ENCODE peak calls at places on chromosomes 5 and 9, in eight cellular contexts. One of them, this sample, is unnamed.

GRCh38 chr9:132582786-132583583 is 579 bp downstream of the BARHL1 start:
- DNase-seq in left lung: no peak
- DNase-seq in Peyer's patch: no peak
- DNase-seq in retinal pigment epithelial cell: no peak
- DNase-seq in GM13977: no peak
- DNase-seq in lower leg skin: no peak
- DNase-seq in CD4-positive, alpha-beta T cell: no peak
- DNase-seq in cardiac muscle cell: no peak
- DNase-seq in this sample: no peak

GRCh38 chr5:102617857-102618187 is 119.0 kb upstream of the SLCO6A1 start:
- DNase-seq in left lung: no peak
- DNase-seq in Peyer's patch: no peak
- DNase-seq in retinal pigment epithelial cell: no peak
- DNase-seq in GM13977: no peak
- DNase-seq in lower leg skin: no peak
- DNase-seq in CD4-positive, alpha-beta T cell: no peak
- DNase-seq in cardiac muscle cell: no peak
- DNase-seq in this sample: no peak

GRCh38 chr9:2583308-2584013 is 38.1 kb upstream of the VLDLR start:
- DNase-seq in left lung: no peak
- DNase-seq in Peyer's patch: no peak
- DNase-seq in retinal pigment epithelial cell: no peak
- DNase-seq in GM13977: no peak
- DNase-seq in lower leg skin: no peak
- DNase-seq in CD4-positive, alpha-beta T cell: no peak
- DNase-seq in cardiac muscle cell: no peak
- DNase-seq in this sample: no peak

GRCh38 chr9:61665330-61665751 is 475.5 kb downstream of the SPATA31A7 start:
- DNase-seq in left lung: no peak
- DNase-seq in Peyer's patch: peak
- DNase-seq in retinal pigment epithelial cell: no peak
- DNase-seq in GM13977: no peak
- DNase-seq in lower leg skin: no peak
- DNase-seq in CD4-positive, alpha-beta T cell: no peak
- DNase-seq in cardiac muscle cell: no peak
- DNase-seq in this sample: no peak

GRCh38 chr9:33489070-33489469 is 15.3 kb upstream of the NOL6 start:
- DNase-seq in left lung: no peak
- DNase-seq in Peyer's patch: no peak
- DNase-seq in retinal pigment epithelial cell: no peak
- DNase-seq in GM13977: no peak
- DNase-seq in lower leg skin: no peak
- DNase-seq in CD4-positive, alpha-beta T cell: no peak
- DNase-seq in cardiac muscle cell: no peak
- DNase-seq in this sample: no peak

GRCh38 chr5:124906339-124907097 is 160.1 kb upstream of the ZNF608 start:
- DNase-seq in left lung: no peak
- DNase-seq in Peyer's patch: peak
- DNase-seq in retinal pigment epithelial cell: peak
- DNase-seq in GM13977: no peak
- DNase-seq in lower leg skin: peak
- DNase-seq in CD4-positive, alpha-beta T cell: no peak
- DNase-seq in cardiac muscle cell: peak
- DNase-seq in this sample: no peak

GRCh38 chr5:117337064-117337749 is 762.6 kb upstream of the SEMA6A start:
- DNase-seq in left lung: no peak
- DNase-seq in Peyer's patch: no peak
- DNase-seq in retinal pigment epithelial cell: no peak
- DNase-seq in GM13977: no peak
- DNase-seq in lower leg skin: no peak
- DNase-seq in CD4-positive, alpha-beta T cell: no peak
- DNase-seq in cardiac muscle cell: no peak
- DNase-seq in this sample: no peak

GRCh38 chr9:114923918-114924317 is 6.5 kb downstream of the TNFSF8 start:
- DNase-seq in left lung: no peak
- DNase-seq in Peyer's patch: no peak
- DNase-seq in retinal pigment epithelial cell: no peak
- DNase-seq in GM13977: no peak
- DNase-seq in lower leg skin: no peak
- DNase-seq in CD4-positive, alpha-beta T cell: no peak
- DNase-seq in cardiac muscle cell: no peak
- DNase-seq in this sample: no peak

GRCh38 chr5:179307006-179307800 is 38.1 kb downstream of the ADAMTS2 start:
- DNase-seq in left lung: peak
- DNase-seq in Peyer's patch: no peak
- DNase-seq in retinal pigment epithelial cell: no peak
- DNase-seq in GM13977: no peak
- DNase-seq in lower leg skin: no peak
- DNase-seq in CD4-positive, alpha-beta T cell: no peak
- DNase-seq in cardiac muscle cell: no peak
- DNase-seq in this sample: no peak

GRCh38 chr5:134466241-134467069 is 54.8 kb upstream of the CDKN2AIPNL start:
- DNase-seq in left lung: peak
- DNase-seq in Peyer's patch: peak
- DNase-seq in retinal pigment epithelial cell: no peak
- DNase-seq in GM13977: peak
- DNase-seq in lower leg skin: peak
- DNase-seq in CD4-positive, alpha-beta T cell: peak
- DNase-seq in cardiac muscle cell: peak
- DNase-seq in this sample: peak

GRCh38 chr9:118577121-118577520 is 792.1 kb downstream of the BRINP1 start:
- DNase-seq in left lung: no peak
- DNase-seq in Peyer's patch: no peak
- DNase-seq in retinal pigment epithelial cell: no peak
- DNase-seq in GM13977: no peak
- DNase-seq in lower leg skin: no peak
- DNase-seq in CD4-positive, alpha-beta T cell: no peak
- DNase-seq in cardiac muscle cell: no peak
- DNase-seq in this sample: no peak

DNA sequence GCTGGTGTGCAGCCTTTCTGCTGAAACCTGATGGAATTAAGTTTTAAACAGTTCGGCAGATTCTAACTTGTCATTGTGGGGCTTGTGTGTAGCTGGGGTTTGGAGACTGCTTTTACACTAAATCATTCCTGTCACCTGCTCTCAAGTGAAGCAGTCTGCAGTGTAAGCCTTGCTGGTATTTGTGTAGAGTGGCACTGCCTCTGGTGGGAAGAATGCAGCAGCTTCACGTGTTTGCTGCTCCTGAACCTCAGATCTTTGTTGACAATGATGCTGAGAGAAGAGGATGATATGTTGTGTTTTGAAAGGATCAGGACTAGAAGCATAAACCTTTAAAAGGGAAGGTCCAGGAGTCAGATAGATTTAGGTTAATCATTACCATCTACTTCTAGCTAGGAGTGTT is 88.1 kb downstream of the KDM4C start:
- DNase-seq in left lung: no peak
- DNase-seq in Peyer's patch: no peak
- DNase-seq in retinal pigment epithelial cell: peak
- DNase-seq in GM13977: no peak
- DNase-seq in lower leg skin: no peak
- DNase-seq in CD4-positive, alpha-beta T cell: no peak
- DNase-seq in cardiac muscle cell: peak
- DNase-seq in this sample: no peak
- TF ChIP-seq CTCF in left lung: no peak
- TF ChIP-seq CTCF in Peyer's patch: no peak
- TF ChIP-seq CTCF in retinal pigment epithelial cell: peak
- TF ChIP-seq CTCF in GM13977: no peak
- TF ChIP-seq CTCF in lower leg skin: no peak
- TF ChIP-seq CTCF in CD4-positive, alpha-beta T cell: no peak
- TF ChIP-seq CTCF in cardiac muscle cell: peak
- TF ChIP-seq CTCF in this sample: no peak

GRCh38 chr5:76209297-76209696 is 126.1 kb downstream of the SV2C start:
- DNase-seq in left lung: no peak
- DNase-seq in Peyer's patch: no peak
- DNase-seq in retinal pigment epithelial cell: no peak
- DNase-seq in GM13977: no peak
- DNase-seq in lower leg skin: no peak
- DNase-seq in CD4-positive, alpha-beta T cell: no peak
- DNase-seq in cardiac muscle cell: no peak
- DNase-seq in this sample: no peak
- TF ChIP-seq CTCF in left lung: no peak
- TF ChIP-seq CTCF in Peyer's patch: no peak
- TF ChIP-seq CTCF in retinal pigment epithelial cell: no peak
- TF ChIP-seq CTCF in GM13977: peak
- TF ChIP-seq CTCF in lower leg skin: no peak
- TF ChIP-seq CTCF in CD4-positive, alpha-beta T cell: no peak
- TF ChIP-seq CTCF in cardiac muscle cell: no peak
- TF ChIP-seq CTCF in this sample: no peak

DNA sequence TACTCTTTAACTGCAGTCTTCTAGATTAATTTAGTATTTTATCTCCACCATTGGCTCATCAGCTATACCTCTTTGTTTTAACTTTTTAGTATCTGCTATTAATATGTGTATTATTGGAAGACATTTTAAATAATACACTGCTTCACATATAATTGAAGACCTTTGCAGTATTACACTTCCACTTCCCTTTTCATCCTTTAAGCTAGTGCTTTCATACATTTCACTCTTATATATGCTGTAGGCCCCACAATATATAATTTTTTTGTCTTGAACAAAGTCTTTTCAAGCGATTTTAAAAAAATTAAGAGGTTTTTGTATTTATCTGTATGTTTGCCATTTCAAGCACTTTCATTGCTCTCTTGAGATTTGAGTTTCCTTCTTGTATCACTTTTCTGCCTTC is 8.6 kb upstream of the LPCAT1 start:
- DNase-seq in left lung: no peak
- DNase-seq in Peyer's patch: no peak
- DNase-seq in retinal pigment epithelial cell: no peak
- DNase-seq in GM13977: no peak
- DNase-seq in lower leg skin: no peak
- DNase-seq in CD4-positive, alpha-beta T cell: no peak
- DNase-seq in cardiac muscle cell: no peak
- DNase-seq in this sample: no peak
- TF ChIP-seq CTCF in left lung: no peak
- TF ChIP-seq CTCF in Peyer's patch: no peak
- TF ChIP-seq CTCF in retinal pigment epithelial cell: no peak
- TF ChIP-seq CTCF in GM13977: no peak
- TF ChIP-seq CTCF in lower leg skin: no peak
- TF ChIP-seq CTCF in CD4-positive, alpha-beta T cell: no peak
- TF ChIP-seq CTCF in cardiac muscle cell: no peak
- TF ChIP-seq CTCF in this sample: no peak

DNA sequence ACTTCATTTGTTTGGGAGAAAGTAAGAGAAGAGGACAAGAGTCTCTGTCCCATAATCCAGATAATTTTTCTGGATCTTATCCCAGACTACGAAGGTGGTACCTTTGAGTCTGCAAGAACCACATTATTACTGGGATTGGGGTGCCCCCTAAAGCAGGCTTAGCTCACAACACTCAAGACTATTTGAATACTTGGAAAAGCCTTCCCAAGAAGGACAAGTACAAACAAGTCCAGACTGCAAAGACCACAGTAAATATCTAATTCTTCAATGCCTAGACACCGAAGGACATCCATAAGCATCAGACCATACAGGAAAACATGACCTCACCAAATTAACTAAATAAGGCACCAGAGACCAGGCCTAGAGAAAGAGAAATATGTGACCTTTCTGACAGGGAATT is 40.2 kb upstream of the TMED7 start:
- DNase-seq in left lung: no peak
- DNase-seq in Peyer's patch: no peak
- DNase-seq in retinal pigment epithelial cell: no peak
- DNase-seq in GM13977: no peak
- DNase-seq in lower leg skin: no peak
- DNase-seq in CD4-positive, alpha-beta T cell: no peak
- DNase-seq in cardiac muscle cell: no peak
- DNase-seq in this sample: no peak
- TF ChIP-seq CTCF in left lung: no peak
- TF ChIP-seq CTCF in Peyer's patch: no peak
- TF ChIP-seq CTCF in retinal pigment epithelial cell: no peak
- TF ChIP-seq CTCF in GM13977: no peak
- TF ChIP-seq CTCF in lower leg skin: no peak
- TF ChIP-seq CTCF in CD4-positive, alpha-beta T cell: no peak
- TF ChIP-seq CTCF in cardiac muscle cell: no peak
- TF ChIP-seq CTCF in this sample: no peak

This sample was measured in activated B cell treated with CpG ODN at 0.5 μM for 24 hours.